ENCODE peak calls at places on chromosome 22, in ten cellular contexts. R, X, M, J, A, O, K, U, B and C are unnamed samples.

GRCh38 chr22:22949953-22950352 is 62.3 kb downstream of the IGLL5 start:
- DNase-seq in M (no peak), J (no peak), R (no peak), K (no peak), U (no peak), A (no peak), B (no peak), X (no peak), O (no peak), C (no peak)

GRCh38 chr22:29269230-29269604 is 1.1 kb downstream of the EWSR1 start:
- DNase-seq in A (no peak), U (no peak), O (peak), J (no peak), K (no peak), R (no peak), X (no peak), M (no peak), B (no peak), C (no peak)

GRCh38 chr22:29773233-29773632 is 6.1 kb downstream of the UQCR10 start:
- DNase-seq in B (no peak), K (no peak), M (no peak), A (no peak), U (no peak), J (no peak), R (no peak), X (peak), O (peak), C (no peak)

GRCh38 chr22:39280250-39280649 is 35.5 kb upstream of the PDGFB start:
- DNase-seq in J (no peak), R (no peak), M (no peak), K (no peak), O (no peak), B (no peak), U (no peak), A (no peak), X (no peak), C (no peak)

GRCh38 chr22:22753526-22754267 is 109.3 kb downstream of the GGTLC2 start:
- DNase-seq in X (peak), R (peak), M (peak), O (peak), U (no peak), A (no peak), B (no peak), J (no peak), K (peak), C (no peak)

GRCh38 chr22:49691256-49691655 is 136.4 kb downstream of the BRD1 start:
- DNase-seq in U (no peak), X (no peak), R (no peak), M (no peak), K (no peak), B (no peak), J (no peak), A (no peak), O (no peak), C (no peak)

GRCh38 chr22:28557184-28557583 is 122.5 kb downstream of the TTC28 start:
- DNase-seq in A (no peak), J (no peak), K (no peak), U (no peak), R (no peak), B (no peak), M (no peak), O (no peak), X (no peak), C (no peak)

GRCh38 chr22:50216684-50217520 is 16.1 kb downstream of the SELENOO start:
- DNase-seq in K (no peak), O (no peak), M (no peak), X (no peak), R (no peak), J (no peak), B (peak), U (no peak), A (no peak), C (no peak)

GRCh38 chr22:41417622-41418390 is 28.8 kb downstream of the TOB2 start:
- DNase-seq in X (peak), J (peak), B (peak), K (peak), U (no peak), M (peak), A (peak), O (no peak), R (no peak), C (no peak)

GRCh38 chr22:22248878-22249277 is 4.3 kb downstream of the VPREB1 start:
- DNase-seq in O (no peak), B (no peak), U (no peak), M (no peak), A (no peak), X (no peak), R (no peak), J (no peak), K (peak), C (no peak)

GRCh38 chr22:39351689-39352214 is 2.0 kb downstream of the SYNGR1 start:
- DNase-seq in U (no peak), R (peak), X (no peak), J (no peak), K (peak), B (no peak), A (no peak), M (no peak), O (peak), C (no peak)